ENCODE peak calls at places on chromosomes 7 and 10, in six cellular contexts. O is upper lobe of left lung, Q is brain microvascular endothelial cell, N is OCI-LY7, P is GM12864, X is HL-60. I is an unnamed sample.

GRCh38 chr10:7186387-7187032 is 224.3 kb downstream of the SFMBT2 start:
- DNase-seq in Q (no peak), O (no peak), P (no peak), X (no peak), N (no peak), I (peak; percentile 5)

GRCh38 chr10:115043719-115044118 is 49.4 kb upstream of the ATRNL1 start:
- DNase-seq in O (no peak), X (no peak), Q (no peak), P (no peak), N (no peak), I (no peak)

GRCh38 chr7:29851487-29851886 is 45.2 kb downstream of the WIPF3 start:
- DNase-seq in X (no peak), P (no peak), Q (no peak), O (no peak), N (no peak), I (no peak)

GRCh38 chr7:100968031-100968430 is 1.3 kb upstream of the MUC12 start:
- DNase-seq in N (no peak), O (no peak), Q (no peak), P (no peak), X (no peak), I (no peak)

GRCh38 chr10:7340179-7340874 is 70.5 kb downstream of the SFMBT2 start:
- DNase-seq in X (no peak), Q (no peak), O (no peak), N (no peak), P (no peak), I (no peak)

GRCh38 chr7:76049295-76049694 is 1.4 kb downstream of the MDH2 start:
- DNase-seq in N (no peak), P (no peak), Q (no peak), O (no peak), X (no peak), I (no peak)

GRCh38 chr10:98382691-98383101 is 32.3 kb downstream of the PYROXD2 start:
- DNase-seq in Q (peak; percentile 6), N (no peak), X (no peak), P (no peak), O (no peak), I (no peak)

GRCh38 chr10:126518186-126519080 is 130.2 kb upstream of the ADAM12 start:
- DNase-seq in P (no peak), O (no peak), Q (no peak), X (no peak), N (no peak), I (no peak)

GRCh38 chr10:67665491-67665890 is 30.5 kb downstream of the CTNNA3 start:
- DNase-seq in P (no peak), N (peak; percentile 27), O (no peak), Q (no peak), X (no peak), I (no peak)

GRCh38 chr7:129501760-129502707 is at the start of gene SMKR1:
- DNase-seq in P (peak; percentile 60), X (peak; percentile 66), O (peak; percentile 98), Q (peak; percentile 7), N (peak; percentile 80), I (peak; percentile 36)

GRCh38 chr7:23380961-23381360 is 81.8 kb downstream of the MALSU1 start:
- DNase-seq in X (no peak), P (no peak), O (no peak), Q (no peak), N (no peak), I (no peak)

GRCh38 chr10:112958275-112958995 is 8.4 kb downstream of the TCF7L2 start:
- DNase-seq in P (no peak), N (no peak), Q (peak; percentile 59), X (no peak), O (no peak), I (peak; percentile 88)

GRCh38 chr10:132689721-132690360 is 96.1 kb downstream of the NKX6-2 start:
- DNase-seq in Q (no peak), P (no peak), X (no peak), N (no peak), O (peak; percentile 70), I (no peak)

GRCh38 chr7:35729061-35729783 is 34.3 kb upstream of the HERPUD2 start:
- DNase-seq in P (peak; percentile 95), N (peak; percentile 94), O (no peak), Q (no peak), X (no peak), I (no peak)

GRCh38 chr10:3925184-3925583 is 140.2 kb upstream of the KLF6 start:
- DNase-seq in X (no peak), O (no peak), N (no peak), P (no peak), Q (no peak), I (no peak)

GRCh38 chr10:79001082-79001885 is 67.5 kb upstream of the ZMIZ1 start:
- DNase-seq in P (no peak), O (no peak), N (no peak), X (peak; percentile 36), Q (no peak), I (peak; percentile 62)

GRCh38 chr7:144812379-144813283 is 23.2 kb downstream of the TPK1 start:
- DNase-seq in Q (no peak), P (no peak), X (no peak), N (peak; percentile 68), O (no peak), I (no peak)

GRCh38 chr10:734481-734880 is 45.0 kb upstream of the DIP2C start:
- DNase-seq in X (no peak), N (no peak), O (no peak), Q (no peak), P (no peak), I (no peak)

GRCh38 chr10:84194424-84195043 is at the start of gene CDHR1:
- DNase-seq in X (no peak), Q (no peak), N (no peak), O (peak; percentile 89), P (no peak), I (no peak)

GRCh38 chr10:3906511-3907111 is 121.6 kb upstream of the KLF6 start:
- DNase-seq in X (no peak), O (no peak), Q (peak; percentile 90), N (no peak), P (no peak), I (peak; percentile 64)

GRCh38 chr7:17462059-17462695 is 163.7 kb downstream of the AHR start:
- DNase-seq in Q (no peak), P (no peak), N (no peak), O (no peak), X (no peak), I (no peak)

GRCh38 chr7:151382079-151382885 is 27.6 kb downstream of the WDR86 start:
- DNase-seq in X (no peak), P (no peak), N (no peak), Q (no peak), O (peak; percentile 80), I (no peak)

GRCh38 chr10:96287392-96288105 is 16.2 kb upstream of the BLNK start:
- DNase-seq in P (peak; percentile 87), X (no peak), N (peak; percentile 96), O (no peak), Q (no peak), I (peak; percentile 2)

GRCh38 chr10:35435824-35436223 is 99.5 kb downstream of the CCNY start:
- DNase-seq in X (peak; percentile 28), Q (no peak), O (no peak), N (no peak), P (no peak), I (no peak)

GRCh38 chr10:12018438-12019342 is 23.9 kb downstream of the UPF2 start:
- DNase-seq in N (no peak), X (no peak), Q (no peak), O (no peak), P (no peak), I (peak; percentile 56)

DNA sequence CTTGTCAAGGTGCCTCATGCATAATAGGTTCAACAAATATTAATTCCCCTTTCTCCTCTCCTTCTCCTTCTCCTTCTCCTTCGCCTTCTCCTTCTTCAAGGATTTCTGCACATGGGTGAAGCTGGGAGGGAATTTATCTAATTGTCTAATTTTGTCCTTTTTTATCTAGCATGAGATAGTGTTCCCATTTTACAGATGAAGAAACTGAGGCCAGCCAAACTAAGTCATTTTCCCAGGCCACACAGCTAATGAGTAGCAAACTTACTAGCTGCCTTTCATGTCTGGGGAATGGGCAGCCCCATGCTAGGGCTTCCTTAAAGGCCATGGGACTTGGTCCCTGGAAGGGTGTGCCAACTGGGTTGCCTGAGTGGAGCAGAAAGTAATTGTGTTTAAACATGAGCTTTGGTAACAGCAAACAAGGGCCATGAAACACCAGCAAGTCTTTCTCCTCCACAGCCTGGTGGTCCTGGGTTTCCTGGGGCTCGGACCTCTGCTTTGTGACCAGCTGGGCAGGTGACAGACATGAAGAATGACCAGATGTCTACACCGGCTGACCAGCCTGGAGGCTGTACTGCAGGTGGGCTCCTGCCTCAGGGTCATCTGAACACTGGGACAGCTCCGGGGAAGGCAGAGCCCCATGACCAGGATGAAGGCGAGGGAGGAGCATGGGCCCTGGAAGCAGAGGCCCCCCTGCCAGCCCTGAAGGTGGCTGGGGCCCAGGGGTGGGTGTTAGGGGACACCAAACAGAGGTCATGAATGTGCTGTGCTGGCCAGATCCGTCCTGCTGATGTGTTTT is 138.0 kb downstream of the PTPN20 start:
- DNase-seq in P (no peak), Q (no peak), X (no peak), N (no peak), O (no peak), I (no peak)
- H3K4me3 ChIP-seq in P (no peak overlapping the region), Q (no peak overlapping the region), X (no peak overlapping the region), N (no peak overlapping the region), O (no peak overlapping the region), I (no peak overlapping the region)

GRCh38 chr7:146768941-146769340 is 652.3 kb downstream of the CNTNAP2 start:
- DNase-seq in O (no peak), P (no peak), N (no peak), Q (no peak), X (no peak), I (no peak)

GRCh38 chr7:146773506-146773905 is 656.9 kb downstream of the CNTNAP2 start:
- DNase-seq in Q (peak; percentile 23), X (no peak), O (no peak), P (no peak), N (no peak), I (no peak)

GRCh38 chr7:146772581-146772980 is 656.0 kb downstream of the CNTNAP2 start:
- DNase-seq in P (no peak), Q (no peak), X (no peak), O (no peak), N (peak; percentile 1), I (no peak)
- TF ChIP-seq CTCF in P (peak; percentile 4), Q (peak; percentile 6), X (no peak), O (no peak), N (peak; percentile 46), I (no peak)

DNA sequence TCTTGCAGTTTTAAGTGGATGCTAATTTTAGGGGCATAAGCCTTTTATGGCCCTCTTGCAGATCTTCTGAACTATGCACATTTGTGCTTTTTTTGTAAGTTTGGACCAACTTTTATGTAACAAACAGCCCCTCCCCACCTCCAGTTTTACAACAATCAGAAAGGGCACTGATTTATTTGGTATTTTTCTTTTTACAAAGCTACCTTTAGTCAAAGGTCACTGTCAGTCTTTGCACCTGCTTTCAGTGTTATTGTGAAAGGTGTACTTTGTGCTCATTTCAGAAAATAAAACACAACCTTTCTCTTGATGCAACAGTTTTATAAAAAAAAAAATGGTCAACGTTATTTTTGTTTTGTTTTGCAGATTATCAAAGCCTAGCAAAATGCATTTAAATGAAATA is 39.2 kb downstream of the MPLKIP start:
- DNase-seq in X (no peak), P (no peak), Q (no peak), N (no peak), O (no peak), I (no peak)
- H3K4me3 ChIP-seq in X (no peak overlapping the region), P (no peak overlapping the region), Q (no peak overlapping the region), N (no peak overlapping the region), O (no peak overlapping the region), I (no peak overlapping the region)

DNA sequence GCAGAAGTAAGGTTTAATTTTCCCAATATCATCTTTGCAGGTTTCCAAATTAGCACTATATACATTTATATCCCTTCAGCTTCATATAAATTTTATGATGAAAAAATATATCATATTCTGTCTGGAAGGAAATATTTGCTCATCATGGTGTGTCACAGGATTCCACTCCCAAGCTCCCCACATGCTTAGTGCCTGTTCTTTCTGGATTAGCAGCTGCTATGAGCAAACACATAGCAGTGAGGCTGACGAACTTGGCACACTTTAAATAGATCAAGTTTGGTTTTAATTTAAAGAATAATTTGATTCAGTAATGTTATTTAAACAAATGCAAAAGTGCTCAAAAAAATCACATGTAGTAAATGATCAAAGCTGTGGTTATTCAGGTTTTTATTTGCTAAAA is 251.9 kb downstream of the AGMO start:
- DNase-seq in X (no peak), O (no peak), P (no peak), Q (peak; percentile 46), N (no peak), I (peak; percentile 16)
- TF ChIP-seq CTCF in X (no peak), O (no peak), P (no peak), Q (no peak), N (no peak), I (no peak)